ENCODE peak calls at places on chromosomes 11 and 22, in ten cellular contexts. One of them, this sample, is unnamed.

GRCh38 chr22:24216541-24217209 is 28.2 kb downstream of the GGT5 start:
- DNase-seq in lower lobe of right lung: no peak
- DNase-seq in body of pancreas: no peak
- DNase-seq in tibial nerve: no peak
- DNase-seq in transverse colon: no peak
- DNase-seq in cardiac muscle cell: no peak
- DNase-seq in foreskin fibroblast: no peak
- DNase-seq in esophagus muscularis mucosa: no peak
- DNase-seq in kidney: no peak
- DNase-seq in mammary epithelial cell: no peak
- DNase-seq in this sample: no peak

GRCh38 chr11:82733444-82734119 is at the start of gene FAM181B:
- DNase-seq in lower lobe of right lung: no peak
- DNase-seq in body of pancreas: peak; percentile 70
- DNase-seq in tibial nerve: peak; percentile 37
- DNase-seq in transverse colon: peak; percentile 38
- DNase-seq in cardiac muscle cell: peak; percentile 52
- DNase-seq in foreskin fibroblast: peak; percentile 4
- DNase-seq in esophagus muscularis mucosa: no peak
- DNase-seq in kidney: peak; percentile 88
- DNase-seq in mammary epithelial cell: peak; percentile 32
- DNase-seq in this sample: peak; percentile 10

GRCh38 chr11:95337175-95337957 is 106.4 kb upstream of the SESN3 start:
- DNase-seq in lower lobe of right lung: peak; percentile 68
- DNase-seq in body of pancreas: peak; percentile 16
- DNase-seq in tibial nerve: peak; percentile 45
- DNase-seq in transverse colon: peak; percentile 43
- DNase-seq in cardiac muscle cell: peak; percentile 82
- DNase-seq in foreskin fibroblast: peak; percentile 41
- DNase-seq in esophagus muscularis mucosa: peak; percentile 92
- DNase-seq in kidney: peak; percentile 79
- DNase-seq in mammary epithelial cell: peak; percentile 90
- DNase-seq in this sample: peak; percentile 76

GRCh38 chr22:49449811-49450386 is 377.8 kb downstream of the BRD1 start:
- DNase-seq in lower lobe of right lung: no peak
- DNase-seq in body of pancreas: no peak
- DNase-seq in tibial nerve: no peak
- DNase-seq in transverse colon: no peak
- DNase-seq in cardiac muscle cell: no peak
- DNase-seq in foreskin fibroblast: no peak
- DNase-seq in esophagus muscularis mucosa: no peak
- DNase-seq in kidney: no peak
- DNase-seq in mammary epithelial cell: no peak
- DNase-seq in this sample: no peak

GRCh38 chr22:17990167-17990566 is 34.2 kb downstream of the MICAL3 start:
- DNase-seq in lower lobe of right lung: no peak
- DNase-seq in body of pancreas: no peak
- DNase-seq in tibial nerve: no peak
- DNase-seq in transverse colon: no peak
- DNase-seq in cardiac muscle cell: no peak
- DNase-seq in foreskin fibroblast: no peak
- DNase-seq in esophagus muscularis mucosa: no peak
- DNase-seq in kidney: no peak
- DNase-seq in mammary epithelial cell: no peak
- DNase-seq in this sample: no peak

GRCh38 chr11:128095459-128096096 is 491.8 kb downstream of the ETS1 start:
- DNase-seq in lower lobe of right lung: no peak
- DNase-seq in body of pancreas: no peak
- DNase-seq in tibial nerve: no peak
- DNase-seq in transverse colon: no peak
- DNase-seq in cardiac muscle cell: peak; percentile 84
- DNase-seq in foreskin fibroblast: peak; percentile 50
- DNase-seq in esophagus muscularis mucosa: no peak
- DNase-seq in kidney: no peak
- DNase-seq in mammary epithelial cell: peak; percentile 83
- DNase-seq in this sample: peak; percentile 82

GRCh38 chr11:77151804-77152513 is 23.9 kb downstream of the MYO7A start:
- DNase-seq in lower lobe of right lung: peak; percentile 44
- DNase-seq in body of pancreas: no peak
- DNase-seq in tibial nerve: no peak
- DNase-seq in transverse colon: peak; percentile 40
- DNase-seq in cardiac muscle cell: peak; percentile 70
- DNase-seq in foreskin fibroblast: no peak
- DNase-seq in esophagus muscularis mucosa: no peak
- DNase-seq in kidney: peak; percentile 52
- DNase-seq in mammary epithelial cell: peak; percentile 8
- DNase-seq in this sample: peak; percentile 9

GRCh38 chr11:23903044-23903704 is 593.7 kb upstream of the LUZP2 start:
- DNase-seq in lower lobe of right lung: no peak
- DNase-seq in body of pancreas: no peak
- DNase-seq in tibial nerve: no peak
- DNase-seq in transverse colon: no peak
- DNase-seq in cardiac muscle cell: peak; percentile 91
- DNase-seq in foreskin fibroblast: peak; percentile 84
- DNase-seq in esophagus muscularis mucosa: no peak
- DNase-seq in kidney: no peak
- DNase-seq in mammary epithelial cell: peak; percentile 75
- DNase-seq in this sample: peak; percentile 80

GRCh38 chr11:59201376-59201775 is 11.4 kb downstream of the MPEG1 start:
- DNase-seq in lower lobe of right lung: no peak
- DNase-seq in body of pancreas: no peak
- DNase-seq in tibial nerve: no peak
- DNase-seq in transverse colon: no peak
- DNase-seq in cardiac muscle cell: no peak
- DNase-seq in foreskin fibroblast: no peak
- DNase-seq in esophagus muscularis mucosa: no peak
- DNase-seq in kidney: no peak
- DNase-seq in mammary epithelial cell: no peak
- DNase-seq in this sample: no peak
- TF ChIP-seq CTCF in lower lobe of right lung: peak; percentile 30
- TF ChIP-seq CTCF in body of pancreas: peak; percentile 10
- TF ChIP-seq CTCF in tibial nerve: no peak
- TF ChIP-seq CTCF in transverse colon: peak; percentile 33
- TF ChIP-seq CTCF in cardiac muscle cell: peak; percentile 23
- TF ChIP-seq CTCF in foreskin fibroblast: no peak
- TF ChIP-seq CTCF in esophagus muscularis mucosa: no peak
- TF ChIP-seq CTCF in kidney: peak; percentile 9
- TF ChIP-seq CTCF in mammary epithelial cell: peak; percentile 38
- TF ChIP-seq CTCF in this sample: peak; percentile 2

GRCh38 chr11:1562469-1563148 is 9.5 kb downstream of the DUSP8 start:
- DNase-seq in lower lobe of right lung: peak; percentile 32
- DNase-seq in body of pancreas: no peak
- DNase-seq in tibial nerve: no peak
- DNase-seq in transverse colon: no peak
- DNase-seq in cardiac muscle cell: no peak
- DNase-seq in foreskin fibroblast: no peak
- DNase-seq in esophagus muscularis mucosa: no peak
- DNase-seq in kidney: no peak
- DNase-seq in mammary epithelial cell: no peak
- DNase-seq in this sample: no peak

GRCh38 chr11:1563149-1563638 is 8.9 kb downstream of the DUSP8 start:
- DNase-seq in lower lobe of right lung: no peak
- DNase-seq in body of pancreas: no peak
- DNase-seq in tibial nerve: no peak
- DNase-seq in transverse colon: no peak
- DNase-seq in cardiac muscle cell: no peak
- DNase-seq in foreskin fibroblast: no peak
- DNase-seq in esophagus muscularis mucosa: no peak
- DNase-seq in kidney: no peak
- DNase-seq in mammary epithelial cell: no peak
- DNase-seq in this sample: no peak

GRCh38 chr11:1565173-1565903 is 6.7 kb downstream of the DUSP8 start:
- DNase-seq in lower lobe of right lung: no peak
- DNase-seq in body of pancreas: peak; percentile 51
- DNase-seq in tibial nerve: no peak
- DNase-seq in transverse colon: no peak
- DNase-seq in cardiac muscle cell: no peak
- DNase-seq in foreskin fibroblast: no peak
- DNase-seq in esophagus muscularis mucosa: no peak
- DNase-seq in kidney: no peak
- DNase-seq in mammary epithelial cell: no peak
- DNase-seq in this sample: no peak

GRCh38 chr11:1564535-1565172 is 7.4 kb downstream of the DUSP8 start:
- DNase-seq in lower lobe of right lung: no peak
- DNase-seq in body of pancreas: peak; percentile 93
- DNase-seq in tibial nerve: no peak
- DNase-seq in transverse colon: peak; percentile 69
- DNase-seq in cardiac muscle cell: peak; percentile 79
- DNase-seq in foreskin fibroblast: peak; percentile 71
- DNase-seq in esophagus muscularis mucosa: no peak
- DNase-seq in kidney: peak; percentile 81
- DNase-seq in mammary epithelial cell: no peak
- DNase-seq in this sample: peak; percentile 67

DNA sequence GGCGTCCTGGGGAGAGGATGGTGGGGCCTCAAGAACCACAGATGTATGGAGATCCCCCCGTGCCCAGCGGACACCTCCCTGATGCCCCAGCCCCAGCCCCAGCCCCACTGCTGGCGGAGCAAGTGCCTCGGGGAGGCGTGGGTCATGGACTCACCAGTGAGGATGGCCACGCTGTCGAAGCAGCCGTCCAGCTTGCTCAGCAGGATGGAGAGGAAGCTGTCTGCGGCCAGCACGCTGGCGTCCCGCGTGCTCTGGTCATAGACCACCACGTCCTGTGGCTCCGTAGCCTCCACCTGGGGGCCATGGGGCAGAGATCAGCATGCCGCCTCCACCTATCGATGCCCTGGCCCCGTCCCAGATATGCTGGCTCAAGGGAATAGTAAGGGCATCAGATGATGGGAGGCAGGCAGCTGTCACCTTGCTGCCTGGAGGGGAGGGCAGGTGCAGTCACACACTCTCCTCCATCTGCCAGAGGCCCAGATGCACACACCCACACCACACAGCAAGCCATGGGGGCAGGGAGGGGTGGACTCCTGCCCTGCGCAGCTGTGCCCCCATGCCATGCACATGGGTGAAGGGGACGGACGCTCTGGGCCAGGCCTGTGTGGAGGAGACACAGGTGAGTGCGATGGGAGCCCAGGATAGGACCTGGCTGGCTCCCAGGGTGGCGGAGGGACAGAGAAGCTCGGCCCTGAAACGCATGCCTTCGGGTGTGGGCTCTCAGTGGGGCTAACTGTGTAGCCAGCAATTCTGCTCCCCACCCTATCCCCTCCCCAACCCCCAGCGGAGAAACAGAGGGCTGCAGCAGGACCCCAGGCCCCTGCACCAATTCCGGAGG is 8.2 kb downstream of the DUSP8 start:
- DNase-seq in lower lobe of right lung: no peak
- DNase-seq in body of pancreas: peak; percentile 12
- DNase-seq in tibial nerve: no peak
- DNase-seq in transverse colon: no peak
- DNase-seq in cardiac muscle cell: no peak
- DNase-seq in foreskin fibroblast: no peak
- DNase-seq in esophagus muscularis mucosa: no peak
- DNase-seq in kidney: no peak
- DNase-seq in mammary epithelial cell: no peak
- DNase-seq in this sample: no peak
- H3K4me3 ChIP-seq in lower lobe of right lung: no peak overlapping the region
- H3K4me3 ChIP-seq in body of pancreas: no peak overlapping the region
- H3K4me3 ChIP-seq in tibial nerve: no peak overlapping the region
- H3K4me3 ChIP-seq in transverse colon: no peak overlapping the region
- H3K4me3 ChIP-seq in cardiac muscle cell: no peak overlapping the region
- H3K4me3 ChIP-seq in foreskin fibroblast: no peak overlapping the region
- H3K4me3 ChIP-seq in esophagus muscularis mucosa: no peak overlapping the region
- H3K4me3 ChIP-seq in kidney: no peak overlapping the region
- H3K4me3 ChIP-seq in mammary epithelial cell: no peak overlapping the region
- H3K4me3 ChIP-seq in this sample: no peak overlapping the region

DNA sequence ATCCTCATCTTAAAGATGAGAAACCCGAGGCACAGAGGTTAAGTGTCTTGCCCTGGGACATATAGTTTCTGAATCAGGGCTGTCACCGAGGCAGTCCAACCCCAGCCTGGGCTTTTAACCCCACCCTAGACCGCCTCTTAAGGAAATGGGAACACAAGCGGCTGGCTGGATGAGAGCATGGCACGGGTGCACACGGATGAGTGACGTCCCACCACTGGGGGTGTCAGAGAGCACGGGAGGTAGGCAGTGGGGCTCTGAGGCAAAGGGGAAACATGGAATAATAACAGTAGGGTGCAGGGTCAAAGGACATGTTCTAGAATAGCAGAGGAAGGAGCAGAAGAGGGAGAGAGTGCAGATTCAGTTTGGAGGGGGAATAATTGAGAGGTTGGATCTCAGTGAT is 22.3 kb downstream of the PPFIBP2 start:
- DNase-seq in lower lobe of right lung: no peak
- DNase-seq in body of pancreas: no peak
- DNase-seq in tibial nerve: no peak
- DNase-seq in transverse colon: peak; percentile 35
- DNase-seq in cardiac muscle cell: no peak
- DNase-seq in foreskin fibroblast: no peak
- DNase-seq in esophagus muscularis mucosa: no peak
- DNase-seq in kidney: no peak
- DNase-seq in mammary epithelial cell: no peak
- DNase-seq in this sample: no peak
- TF ChIP-seq CTCF in lower lobe of right lung: no peak
- TF ChIP-seq CTCF in body of pancreas: peak; percentile 8
- TF ChIP-seq CTCF in tibial nerve: no peak
- TF ChIP-seq CTCF in transverse colon: peak; percentile 38
- TF ChIP-seq CTCF in cardiac muscle cell: no peak
- TF ChIP-seq CTCF in foreskin fibroblast: no peak
- TF ChIP-seq CTCF in esophagus muscularis mucosa: no peak
- TF ChIP-seq CTCF in kidney: peak; percentile 17
- TF ChIP-seq CTCF in mammary epithelial cell: no peak
- TF ChIP-seq CTCF in this sample: peak; percentile 5

GRCh38 chr11:46333129-46333947 is 13.9 kb upstream of the DGKZ start:
- DNase-seq in lower lobe of right lung: no peak
- DNase-seq in body of pancreas: no peak
- DNase-seq in tibial nerve: no peak
- DNase-seq in transverse colon: no peak
- DNase-seq in cardiac muscle cell: no peak
- DNase-seq in foreskin fibroblast: no peak
- DNase-seq in esophagus muscularis mucosa: no peak
- DNase-seq in kidney: no peak
- DNase-seq in mammary epithelial cell: no peak
- DNase-seq in this sample: no peak

GRCh38 chr11:46331653-46331984 is 15.6 kb upstream of the DGKZ start:
- DNase-seq in lower lobe of right lung: no peak
- DNase-seq in body of pancreas: no peak
- DNase-seq in tibial nerve: no peak
- DNase-seq in transverse colon: no peak
- DNase-seq in cardiac muscle cell: no peak
- DNase-seq in foreskin fibroblast: no peak
- DNase-seq in esophagus muscularis mucosa: no peak
- DNase-seq in kidney: no peak
- DNase-seq in mammary epithelial cell: no peak
- DNase-seq in this sample: no peak

GRCh38 chr11:46332568-46333128 is 14.6 kb upstream of the DGKZ start:
- DNase-seq in lower lobe of right lung: peak; percentile 45
- DNase-seq in body of pancreas: no peak
- DNase-seq in tibial nerve: no peak
- DNase-seq in transverse colon: no peak
- DNase-seq in cardiac muscle cell: no peak
- DNase-seq in foreskin fibroblast: no peak
- DNase-seq in esophagus muscularis mucosa: no peak
- DNase-seq in kidney: no peak
- DNase-seq in mammary epithelial cell: no peak
- DNase-seq in this sample: no peak

GRCh38 chr11:46330887-46331652 is 16.2 kb upstream of the DGKZ start:
- DNase-seq in lower lobe of right lung: no peak
- DNase-seq in body of pancreas: no peak
- DNase-seq in tibial nerve: no peak
- DNase-seq in transverse colon: no peak
- DNase-seq in cardiac muscle cell: peak; percentile 34
- DNase-seq in foreskin fibroblast: no peak
- DNase-seq in esophagus muscularis mucosa: no peak
- DNase-seq in kidney: no peak
- DNase-seq in mammary epithelial cell: no peak
- DNase-seq in this sample: no peak

DNA sequence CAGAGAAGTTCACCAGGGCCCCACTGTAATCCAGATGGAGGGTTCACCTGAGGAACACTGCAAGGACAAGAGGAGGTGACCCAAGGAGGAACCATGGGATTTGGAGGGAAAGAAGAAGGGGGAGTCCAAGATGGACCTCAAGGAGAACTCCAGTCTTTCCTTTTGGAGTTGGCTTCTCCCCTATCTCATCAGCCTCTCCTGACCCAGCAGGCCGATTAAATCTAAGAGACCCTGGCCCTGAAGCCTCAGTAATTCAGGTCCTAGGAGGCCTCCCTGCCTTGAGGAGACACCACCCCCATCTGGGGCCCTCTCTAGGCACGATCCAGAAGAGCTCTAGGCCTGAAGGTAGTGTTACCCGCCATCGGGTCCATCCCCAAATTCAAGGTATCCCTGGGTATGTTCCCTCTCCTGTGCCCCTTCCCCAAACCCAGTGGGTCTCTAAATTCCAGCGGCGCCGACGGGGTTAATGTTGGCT is 15.1 kb upstream of the DGKZ start:
- DNase-seq in lower lobe of right lung: no peak
- DNase-seq in body of pancreas: no peak
- DNase-seq in tibial nerve: no peak
- DNase-seq in transverse colon: no peak
- DNase-seq in cardiac muscle cell: no peak
- DNase-seq in foreskin fibroblast: no peak
- DNase-seq in esophagus muscularis mucosa: no peak
- DNase-seq in kidney: no peak
- DNase-seq in mammary epithelial cell: no peak
- DNase-seq in this sample: no peak
- H3K4me3 ChIP-seq in lower lobe of right lung: peak overlapping the region; percentile 50
- H3K4me3 ChIP-seq in body of pancreas: no peak overlapping the region
- H3K4me3 ChIP-seq in tibial nerve: peak overlapping the region; percentile 42
- H3K4me3 ChIP-seq in transverse colon: no peak overlapping the region
- H3K4me3 ChIP-seq in cardiac muscle cell: peak overlapping the region; percentile 49
- H3K4me3 ChIP-seq in foreskin fibroblast: no peak overlapping the region
- H3K4me3 ChIP-seq in esophagus muscularis mucosa: peak overlapping the region; percentile 66
- H3K4me3 ChIP-seq in kidney: no peak overlapping the region
- H3K4me3 ChIP-seq in mammary epithelial cell: no peak overlapping the region
- H3K4me3 ChIP-seq in this sample: no peak overlapping the region

This sample was measured in AG10803.